ENCODE peak calls at places on chromosome 14, in five cellular contexts. P, V, C, W and H are unnamed samples.

GRCh38 chr14:25803419-25804018 is 753.6 kb upstream of the STXBP6 start:
- DNase-seq in V (no peak), W (no peak), C (no peak), P (no peak), H (no peak)

GRCh38 chr14:89032086-89032649 is 207.7 kb downstream of the TTC8 start:
- DNase-seq in P (no peak), C (no peak), V (no peak), W (no peak), H (no peak)

GRCh38 chr14:75497191-75497590 is 25.1 kb upstream of the BATF start:
- DNase-seq in C (no peak), V (no peak), P (no peak), W (no peak), H (no peak)

GRCh38 chr14:22131749-22132476 is 457.1 kb downstream of the DAD1 start:
- DNase-seq in W (no peak), V (no peak), P (no peak), C (no peak), H (no peak)

GRCh38 chr14:67532998-67533753 is at the start of gene PLEKHH1:
- DNase-seq in V (no peak), C (peak; percentile 61), P (peak; percentile 35), W (peak; percentile 91), H (no peak)

GRCh38 chr14:75088566-75089373 is 19.3 kb downstream of the ZC2HC1C start:
- DNase-seq in V (no peak), C (peak; percentile 59), W (no peak), P (peak; percentile 9), H (peak; percentile 47)

GRCh38 chr14:53273671-53274072 is 120.5 kb upstream of the DDHD1 start:
- DNase-seq in V (no peak), C (no peak), W (no peak), P (no peak), H (peak; percentile 70)

GRCh38 chr14:26180221-26180620 is 417.6 kb downstream of the NOVA1 start:
- DNase-seq in W (no peak), C (no peak), P (no peak), V (no peak), H (no peak)

GRCh38 chr14:105050551-105050897 is 14.7 kb downstream of the GPR132 start:
- DNase-seq in P (no peak), W (no peak), V (no peak), C (peak; percentile 72), H (peak; percentile 45)

GRCh38 chr14:77882098-77882497 is 82.2 kb downstream of the ADCK1 start:
- DNase-seq in C (no peak), V (no peak), P (no peak), W (no peak), H (peak; percentile 40)

GRCh38 chr14:23306412-23307145 is at the start of gene BCL2L2:
- DNase-seq in C (peak; percentile 71), P (peak; percentile 85), W (peak; percentile 95), V (no peak), H (peak; percentile 74)

GRCh38 chr14:99427632-99428315 is 52.9 kb downstream of the SETD3 start:
- DNase-seq in V (no peak), W (no peak), P (no peak), C (no peak), H (no peak)

GRCh38 chr14:43031598-43031997 is 1424.9 kb downstream of the LRFN5 start:
- DNase-seq in P (no peak), C (no peak), W (no peak), V (no peak), H (no peak)

GRCh38 chr14:101630056-101630960 is 69.0 kb downstream of the DIO3 start:
- DNase-seq in C (no peak), W (no peak), P (no peak), V (no peak), H (no peak)

GRCh38 chr14:97021571-97022171 is 224.5 kb downstream of the VRK1 start:
- DNase-seq in P (no peak), W (no peak), C (no peak), V (no peak), H (no peak)

GRCh38 chr14:68210729-68211299 is 391.2 kb downstream of the RAD51B start:
- DNase-seq in P (no peak), W (no peak), V (peak; percentile 22), C (peak; percentile 87), H (peak; percentile 92)

GRCh38 chr14:19873178-19873577 is 1.8 kb upstream of the OR4K2 start:
- DNase-seq in V (no peak), C (no peak), P (no peak), W (no peak), H (no peak)

GRCh38 chr14:79491161-79491560 is 720.1 kb downstream of the DIO2 start:
- DNase-seq in V (no peak), C (no peak), W (no peak), P (no peak), H (no peak)

GRCh38 chr14:36217732-36218131 is 41.2 kb upstream of the PTCSC3 start:
- DNase-seq in V (no peak), W (no peak), C (peak; percentile 58), P (no peak), H (peak; percentile 13)

GRCh38 chr14:97723834-97724770 is 926.9 kb downstream of the VRK1 start:
- DNase-seq in C (no peak), V (peak; percentile 16), W (no peak), P (no peak), H (no peak)

GRCh38 chr14:53452005-53452678 is 299.0 kb upstream of the DDHD1 start:
- DNase-seq in W (no peak), V (no peak), C (no peak), P (no peak), H (no peak)

GRCh38 chr14:36316131-36316530 is 4.3 kb downstream of the MBIP start:
- DNase-seq in P (no peak), W (no peak), C (no peak), V (no peak), H (no peak)

GRCh38 chr14:87868920-87869319 is 124.1 kb downstream of the GALC start:
- DNase-seq in W (no peak), C (no peak), V (no peak), P (no peak), H (no peak)

GRCh38 chr14:99213101-99213500 is 58.9 kb downstream of the BCL11B start:
- DNase-seq in C (no peak), V (no peak), W (peak; percentile 10), P (no peak), H (peak; percentile 55)

GRCh38 chr14:74309125-74309654 is 6.5 kb upstream of the ABCD4 start:
- DNase-seq in C (no peak), V (no peak), W (no peak), P (no peak), H (no peak)

GRCh38 chr14:100533647-100534485 is 53.4 kb downstream of the BEGAIN start:
- DNase-seq in W (peak; percentile 43), V (no peak), C (no peak), P (peak; percentile 1), H (no peak)

GRCh38 chr14:106820119-106820518 is 1293.7 kb downstream of the TMEM121 start:
- DNase-seq in P (no peak), W (no peak), V (no peak), C (no peak), H (no peak)

GRCh38 chr14:104913413-104913812 is 11.3 kb upstream of the PLD4 start:
- DNase-seq in C (no peak), W (no peak), V (no peak), P (no peak), H (no peak)

GRCh38 chr14:94677747-94678146 is 65.6 kb downstream of the SERPINA3 start:
- DNase-seq in V (no peak), C (no peak), P (no peak), W (no peak), H (no peak)

GRCh38 chr14:95679995-95680735 is 6.1 kb upstream of the TCL1B start:
- DNase-seq in C (no peak), V (no peak), P (no peak), W (no peak), H (no peak)

GRCh38 chr14:36852853-36853634 is 191.4 kb downstream of the PAX9 start:
- DNase-seq in P (no peak), C (no peak), W (no peak), V (no peak), H (no peak)

DNA sequence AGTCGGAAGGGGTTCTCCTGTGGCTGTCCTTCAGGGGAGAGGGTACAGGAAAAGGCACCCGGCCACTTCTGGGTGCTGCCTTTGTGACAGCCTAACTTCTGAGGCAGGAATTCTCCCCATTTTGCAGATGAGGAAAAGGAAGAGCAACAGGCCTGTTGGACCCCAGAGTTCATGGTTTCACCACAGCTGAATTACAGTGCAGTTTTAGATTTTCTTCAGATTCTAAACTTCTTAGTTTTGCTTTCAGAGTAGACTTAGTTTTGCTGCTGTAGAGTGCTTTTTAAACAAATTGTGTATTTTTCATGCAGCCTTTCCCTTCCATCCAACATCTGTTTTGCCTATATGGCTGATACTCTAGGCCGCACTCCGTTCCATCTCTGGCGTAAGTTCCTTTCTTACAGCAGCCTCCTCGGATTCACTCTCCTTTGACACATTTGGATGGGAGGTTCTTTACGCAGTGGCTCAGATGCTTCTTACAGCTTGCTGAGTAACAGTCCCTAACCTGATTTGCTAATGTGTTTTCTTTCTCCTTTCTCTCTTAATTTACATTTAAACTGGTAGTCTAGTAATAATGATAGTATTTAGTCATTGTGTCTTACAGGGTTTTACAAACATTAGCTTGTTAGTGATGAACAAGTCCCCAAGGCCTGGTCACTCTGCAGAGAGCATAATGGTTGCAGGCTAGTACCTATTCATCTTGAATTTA is 7.8 kb downstream of the TRAF3 start:
- DNase-seq in W (no peak), C (no peak), P (no peak), V (no peak), H (no peak)
- H3K4me1 ChIP-seq in W (no peaks in the 10 kb centered on the region), C (peaks cover under 1% of the 10 kb centered on the region), P (no peaks in the 10 kb centered on the region), V (peaks cover 42% of the 10 kb centered on the region), H (peaks cover 6% of the 10 kb centered on the region)

DNA sequence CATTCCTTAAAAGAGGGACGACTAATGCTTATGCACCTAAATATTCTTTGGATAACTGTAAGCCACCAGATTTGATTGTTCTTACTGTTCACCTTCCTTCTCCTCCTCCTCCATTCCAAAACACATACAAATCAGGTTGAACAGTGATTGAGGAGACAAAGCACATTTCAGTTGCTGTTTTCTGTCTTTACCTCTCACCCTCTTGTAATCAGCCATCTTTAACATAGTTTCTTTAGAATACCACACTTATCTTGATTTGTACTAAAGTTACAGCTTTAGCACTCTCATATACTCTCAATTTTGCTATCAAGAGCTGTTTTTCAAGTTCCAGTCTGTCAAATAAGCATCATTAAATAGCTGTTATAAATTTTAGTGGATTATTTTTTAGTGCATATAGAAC is 338.3 kb upstream of the RGS6 start:
- DNase-seq in C (no peak), W (no peak), P (no peak), V (no peak), H (no peak)
- H3K27ac ChIP-seq in C (no peak overlapping the region), W (no peak overlapping the region), P (no peak overlapping the region), V (no peak overlapping the region), H (no peak overlapping the region)

GRCh38 chr14:60640859-60641721 is 8.2 kb downstream of the SIX1 start:
- DNase-seq in W (no peak), V (no peak), C (no peak), P (no peak), H (no peak)

GRCh38 chr14:60643443-60644402 is 5.6 kb downstream of the SIX1 start:
- DNase-seq in V (no peak), W (no peak), C (no peak), P (no peak), H (no peak)

GRCh38 chr14:60642270-60642789 is 6.9 kb downstream of the SIX1 start:
- DNase-seq in C (no peak), W (no peak), P (peak; percentile 68), V (no peak), H (no peak)

GRCh38 chr14:60641722-60642269 is 7.5 kb downstream of the SIX1 start:
- DNase-seq in C (no peak), W (no peak), P (no peak), V (no peak), H (no peak)

GRCh38 chr14:60642790-60643397 is 6.4 kb downstream of the SIX1 start:
- DNase-seq in P (no peak), W (no peak), C (no peak), V (no peak), H (no peak)
- H3K27me3 ChIP-seq in P (no peaks in the 10 kb centered on the region), W (no peaks in the 10 kb centered on the region), C (no peaks in the 10 kb centered on the region), V (peaks cover 85% of the 10 kb centered on the region), H (peaks cover 100% of the 10 kb centered on the region)

GRCh38 chr14:64719601-64720000 is 15.4 kb downstream of the PLEKHG3 start:
- DNase-seq in W (no peak), C (no peak), P (no peak), V (no peak), H (no peak)
- H3K4me1 ChIP-seq in W (peaks cover 11% of the 10 kb centered on the region), C (peaks cover 92% of the 10 kb centered on the region), P (peaks cover 21% of the 10 kb centered on the region), V (peaks cover 51% of the 10 kb centered on the region), H (peaks cover 89% of the 10 kb centered on the region)